ENCODE peak calls at places on chromosome X, in nine cellular contexts. K, R, L, O, S, A, U, Y and X are unnamed samples.

GRCh38 chrX:20711366-20711765 is 444.7 kb upstream of the RPS6KA3 start:
- DNase-seq in K (no peak), R (no peak), L (no peak), O (no peak), S (no peak), A (no peak), U (no peak), Y (no peak), X (no peak)

GRCh38 chrX:7146703-7147430 is 645 bp upstream of the STS start:
- DNase-seq in K (peak; percentile 10), R (no peak), L (no peak), O (no peak), S (no peak), A (no peak), U (no peak), Y (peak; percentile 49), X (peak; percentile 16)

GRCh38 chrX:99371976-99372595 is 1038.0 kb downstream of the PCDH19 start:
- DNase-seq in K (no peak), R (no peak), L (peak; percentile 58), O (no peak), S (no peak), A (no peak), U (no peak), Y (no peak), X (no peak)

GRCh38 chrX:27981349-27981748 is at the start of gene DCAF8L1:
- DNase-seq in K (no peak), R (no peak), L (no peak), O (no peak), S (no peak), A (no peak), U (no peak), Y (no peak), X (no peak)

GRCh38 chrX:111519215-111519614 is 7.8 kb downstream of the SERTM2 start:
- DNase-seq in K (peak; percentile 56), R (no peak), L (peak; percentile 22), O (no peak), S (no peak), A (peak; percentile 70), U (no peak), Y (peak; percentile 9), X (no peak)

GRCh38 chrX:137915466-137915865 is 349.5 kb downstream of the ZIC3 start:
- DNase-seq in K (no peak), R (no peak), L (no peak), O (no peak), S (no peak), A (no peak), U (no peak), Y (no peak), X (no peak)

GRCh38 chrX:133973704-133974103 is 11.7 kb downstream of the GPC3 start:
- DNase-seq in K (no peak), R (no peak), L (no peak), O (no peak), S (no peak), A (no peak), U (no peak), Y (no peak), X (no peak)

GRCh38 chrX:123899701-123900100 is 39.8 kb downstream of the XIAP start:
- DNase-seq in K (no peak), R (no peak), L (no peak), O (no peak), S (no peak), A (no peak), U (no peak), Y (no peak), X (no peak)

GRCh38 chrX:107429090-107429489 is 20.4 kb upstream of the FRMPD3 start:
- DNase-seq in K (peak; percentile 50), R (peak; percentile 64), L (no peak), O (peak; percentile 37), S (no peak), A (peak; percentile 13), U (no peak), Y (peak; percentile 34), X (no peak)

GRCh38 chrX:19017271-19017670 is 33.4 kb upstream of the PHKA2 start:
- DNase-seq in K (no peak), R (no peak), L (peak; percentile 73), O (peak; percentile 63), S (no peak), A (peak; percentile 66), U (no peak), Y (no peak), X (no peak)

GRCh38 chrX:53281321-53281822 is at the start of gene IQSEC2:
- DNase-seq in K (no peak), R (peak; percentile 91), L (no peak), O (peak; percentile 89), S (peak; percentile 92), A (peak; percentile 61), U (peak; percentile 17), Y (peak; percentile 89), X (no peak)

GRCh38 chrX:55787063-55787462 is 69.5 kb downstream of the RRAGB start:
- DNase-seq in K (no peak), R (no peak), L (no peak), O (peak; percentile 1), S (no peak), A (no peak), U (no peak), Y (no peak), X (no peak)

GRCh38 chrX:7570432-7571009 is 272.4 kb upstream of the VCX start:
- DNase-seq in K (no peak), R (no peak), L (no peak), O (no peak), S (no peak), A (peak; percentile 20), U (no peak), Y (no peak), X (no peak)

GRCh38 chrX:47771473-47771872 is 65.2 kb upstream of the ZNF81 start:
- DNase-seq in K (no peak), R (no peak), L (no peak), O (no peak), S (no peak), A (no peak), U (no peak), Y (no peak), X (no peak)

GRCh38 chrX:46953597-46953996 is 41.4 kb downstream of the JADE3 start:
- DNase-seq in K (peak; percentile 27), R (no peak), L (no peak), O (no peak), S (no peak), A (peak; percentile 66), U (no peak), Y (no peak), X (no peak)

GRCh38 chrX:38277802-38278201 is 49.5 kb downstream of the RPGR start:
- DNase-seq in K (no peak), R (no peak), L (no peak), O (peak; percentile 53), S (no peak), A (no peak), U (no peak), Y (no peak), X (no peak)

GRCh38 chrX:38277136-38277535 is 50.2 kb downstream of the RPGR start:
- DNase-seq in K (no peak), R (no peak), L (no peak), O (peak; percentile 46), S (no peak), A (no peak), U (no peak), Y (no peak), X (no peak)

GRCh38 chrX:38276089-38276488 is 51.2 kb downstream of the RPGR start:
- DNase-seq in K (no peak), R (no peak), L (no peak), O (no peak), S (no peak), A (no peak), U (no peak), Y (no peak), X (no peak)

GRCh38 chrX:38279188-38279587 is 48.1 kb downstream of the RPGR start:
- DNase-seq in K (no peak), R (no peak), L (no peak), O (no peak), S (no peak), A (peak; percentile 4), U (no peak), Y (no peak), X (no peak)

GRCh38 chrX:38278682-38279081 is 48.6 kb downstream of the RPGR start:
- DNase-seq in K (no peak), R (no peak), L (no peak), O (peak; percentile 26), S (no peak), A (no peak), U (no peak), Y (no peak), X (no peak)
- H3K27ac ChIP-seq in K (no peak overlapping the region), R (no peak overlapping the region), L (no peak overlapping the region), O (peak overlapping the region; percentile 46), S (no peak overlapping the region), A (no peak overlapping the region), U (no peak overlapping the region), Y (no peak overlapping the region), X (no peak overlapping the region)

DNA sequence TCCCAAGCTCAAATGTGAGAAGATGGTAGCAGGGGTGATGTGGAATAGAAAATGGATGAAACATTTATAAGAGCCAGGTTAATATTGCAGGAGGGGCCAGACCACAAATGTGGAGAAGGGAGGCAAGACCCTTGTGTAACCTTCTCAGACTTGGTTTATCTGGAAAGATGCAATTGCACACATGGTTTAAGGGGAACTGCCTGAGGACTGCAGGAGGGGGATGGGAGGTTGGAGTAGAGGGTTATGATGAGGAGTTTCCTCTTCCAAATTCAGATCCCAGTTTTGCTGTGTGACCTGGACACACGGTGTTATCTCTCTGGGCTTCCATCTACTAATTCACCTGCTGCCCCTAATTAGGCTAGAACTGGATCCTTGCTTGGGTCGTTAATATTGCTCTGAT is 46.1 kb downstream of the RAB40AL start:
- DNase-seq in K (no peak), R (no peak), L (no peak), O (no peak), S (no peak), A (no peak), U (no peak), Y (no peak), X (no peak)
- H3K4me1 ChIP-seq in K (no peaks in the 10 kb centered on the region), R (no peaks in the 10 kb centered on the region), L (no peaks in the 10 kb centered on the region), O (peaks cover 24% of the 10 kb centered on the region), S (no peaks in the 10 kb centered on the region), A (no peaks in the 10 kb centered on the region), U (peaks cover 8% of the 10 kb centered on the region), Y (no peaks in the 10 kb centered on the region), X (no peaks in the 10 kb centered on the region)

DNA sequence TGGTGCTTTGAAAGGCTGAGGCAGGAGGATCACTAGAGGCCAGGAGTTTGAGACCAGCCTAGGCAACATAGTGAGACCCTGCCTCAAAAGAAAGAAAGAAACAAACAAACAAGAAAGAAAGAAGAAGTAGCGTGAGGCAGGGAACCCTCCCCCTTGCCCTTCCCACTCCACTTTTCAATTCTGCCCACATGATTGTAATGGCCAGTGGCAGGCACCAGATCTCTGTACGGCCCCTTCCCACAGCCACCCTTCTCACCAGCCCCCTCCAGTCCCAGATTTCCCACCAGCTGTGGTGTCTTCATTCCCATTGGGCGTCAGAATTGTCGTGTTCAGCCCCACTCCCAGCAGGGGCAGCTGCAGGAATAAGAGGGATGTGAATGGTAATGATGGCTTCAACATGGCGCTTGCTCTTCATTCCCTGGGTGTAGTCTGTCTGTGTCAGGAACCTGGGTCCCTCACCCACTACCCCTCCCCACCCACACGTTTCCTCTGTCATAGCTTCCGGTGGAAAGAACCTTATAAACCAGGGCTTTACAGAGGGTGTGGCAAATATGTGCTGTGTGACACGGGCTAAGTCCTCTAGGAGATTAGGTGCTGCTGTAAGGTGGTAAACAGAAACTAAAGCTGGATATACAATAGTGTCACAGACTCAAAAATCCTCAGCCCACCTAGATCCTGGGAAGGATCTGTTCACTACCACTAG is at the start of gene IL2RG:
- DNase-seq in K (peak; percentile 85), R (no peak), L (no peak), O (peak; percentile 7), S (no peak), A (no peak), U (no peak), Y (peak; percentile 72), X (peak; percentile 90)
- H3K4me3 ChIP-seq in K (peak within 1 kb of the TSS; percentile 78), R (peak within 1 kb of the TSS; percentile 26), L (no peak within 1 kb of the TSS), O (no peak within 1 kb of the TSS), S (peak within 1 kb of the TSS; percentile 14), A (no peak within 1 kb of the TSS), U (no peak within 1 kb of the TSS), Y (no peak within 1 kb of the TSS), X (peak within 1 kb of the TSS; percentile 96)

GRCh38 chrX:48938721-48939416 is 18.5 kb downstream of the OTUD5 start:
- DNase-seq in K (peak; percentile 96), R (no peak), L (no peak), O (no peak), S (no peak), A (no peak), U (no peak), Y (peak; percentile 69), X (peak; percentile 70)
- H3K27ac ChIP-seq in K (peak overlapping the region; percentile 100), R (no peak overlapping the region), L (no peak overlapping the region), O (no peak overlapping the region), S (no peak overlapping the region), A (no peak overlapping the region), U (no peak overlapping the region), Y (peak overlapping the region; percentile 72), X (peak overlapping the region; percentile 99)